ENCODE peak calls at places on chromosomes 6 and 20, in ten cellular contexts. Q, B, X, T, H, O, F, L, N and U are unnamed samples.

GRCh38 chr6:45835725-45836437 is 179.8 kb downstream of the CLIC5 start:
- DNase-seq in N (no peak), X (no peak), O (no peak), F (no peak), L (no peak), Q (no peak), H (no peak), B (no peak), T (no peak), U (no peak)

GRCh38 chr6:149032318-149032598 is 285.3 kb upstream of the TAB2 start:
- DNase-seq in F (no peak), O (no peak), Q (no peak), X (no peak), N (no peak), H (no peak), T (no peak), L (no peak), B (no peak), U (no peak)

GRCh38 chr20:4633780-4634179 is 87.9 kb upstream of the PRND start:
- DNase-seq in X (peak), H (no peak), N (no peak), Q (no peak), T (no peak), B (no peak), F (no peak), O (peak), L (no peak), U (no peak)

GRCh38 chr20:51680067-51680749 is 88.0 kb downstream of the ATP9A start:
- DNase-seq in L (no peak), T (no peak), X (no peak), Q (no peak), N (no peak), H (no peak), B (no peak), O (no peak), F (no peak), U (no peak)

GRCh38 chr20:2093200-2093781 is 8.3 kb upstream of the STK35 start:
- DNase-seq in X (no peak), Q (no peak), T (no peak), L (no peak), N (no peak), B (no peak), F (no peak), O (peak), H (no peak), U (no peak)

GRCh38 chr6:12483712-12484111 is 193.6 kb downstream of the EDN1 start:
- DNase-seq in H (no peak), L (no peak), T (no peak), X (peak), F (no peak), N (no peak), Q (no peak), O (peak), B (peak), U (no peak)

GRCh38 chr6:79646006-79646405 is 14.9 kb downstream of the SH3BGRL2 start:
- DNase-seq in T (no peak), X (no peak), B (no peak), Q (no peak), O (no peak), N (no peak), L (no peak), H (no peak), F (peak), U (no peak)

GRCh38 chr20:24742436-24742835 is 206.6 kb upstream of the CST7 start:
- DNase-seq in B (no peak), H (no peak), X (no peak), Q (no peak), L (no peak), N (no peak), T (no peak), O (no peak), F (peak), U (no peak)

GRCh38 chr20:50774515-50774914 is 20.3 kb upstream of the BCAS4 start:
- DNase-seq in L (no peak), O (no peak), T (no peak), H (no peak), X (no peak), Q (no peak), N (no peak), F (no peak), B (no peak), U (no peak)

GRCh38 chr20:31542201-31542842 is 28.1 kb downstream of the HM13 start:
- DNase-seq in T (no peak), N (no peak), O (no peak), B (no peak), L (no peak), Q (no peak), H (no peak), X (no peak), F (no peak), U (no peak)

GRCh38 chr20:37042986-37043972 is 52.5 kb downstream of the RBL1 start:
- DNase-seq in X (no peak), F (no peak), H (no peak), B (no peak), Q (no peak), T (no peak), N (no peak), O (peak), L (no peak), U (no peak)

GRCh38 chr6:75283907-75284284 is 696 bp downstream of the TMEM30A start:
- DNase-seq in Q (no peak), T (no peak), L (no peak), H (no peak), B (no peak), N (no peak), O (peak), F (no peak), X (no peak), U (no peak)

GRCh38 chr6:30703821-30704220 is 13.0 kb upstream of the NRM start:
- DNase-seq in X (no peak), T (no peak), F (no peak), H (no peak), O (no peak), Q (no peak), N (no peak), B (no peak), L (no peak), U (no peak)

GRCh38 chr20:51562027-51562333 is 19.5 kb upstream of the NFATC2 start:
- DNase-seq in H (no peak), B (no peak), N (no peak), Q (no peak), F (no peak), T (no peak), X (peak), L (no peak), O (no peak), U (peak)

GRCh38 chr6:158016571-158017383 is 35.1 kb downstream of the SYNJ2 start:
- DNase-seq in Q (peak), F (no peak), B (no peak), X (no peak), N (no peak), T (no peak), L (no peak), O (no peak), H (no peak), U (no peak)

GRCh38 chr6:34730006-34730405 is 27.3 kb upstream of the SNRPC start:
- DNase-seq in L (no peak), H (no peak), F (peak), B (no peak), N (no peak), Q (no peak), T (no peak), X (peak), O (no peak), U (no peak)

GRCh38 chr6:126873351-126873750 is 245.1 kb upstream of the RSPO3 start:
- DNase-seq in F (no peak), X (peak), H (no peak), T (no peak), N (no peak), L (no peak), Q (no peak), B (no peak), O (no peak), U (no peak)

GRCh38 chr20:36773123-36773547 is 428 bp downstream of the DSN1 start:
- DNase-seq in N (no peak), Q (no peak), X (peak), B (no peak), T (no peak), L (no peak), O (peak), F (no peak), H (no peak), U (no peak)

GRCh38 chr6:160972111-160972510 is 19.5 kb upstream of the MAP3K4 start:
- DNase-seq in T (no peak), L (no peak), X (peak), H (no peak), F (no peak), Q (no peak), N (no peak), B (peak), O (no peak), U (no peak)

GRCh38 chr6:34237722-34238506 is 1.2 kb downstream of the HMGA1 start:
- DNase-seq in F (peak), N (peak), H (no peak), B (peak), Q (peak), O (peak), X (peak), T (no peak), L (peak), U (no peak)

GRCh38 chr6:162261598-162261997 is 466.0 kb downstream of the PRKN start:
- DNase-seq in F (no peak), O (no peak), H (no peak), N (no peak), T (no peak), Q (no peak), L (no peak), X (no peak), B (no peak), U (no peak)

GRCh38 chr6:84575264-84575663 is 189.1 kb downstream of the TBX18 start:
- DNase-seq in L (no peak), B (peak), O (no peak), H (no peak), F (no peak), X (peak), T (no peak), Q (no peak), N (no peak), U (no peak)

GRCh38 chr6:43368517-43369160 is 808 bp downstream of the ZNF318 start:
- DNase-seq in L (peak), H (no peak), O (peak), Q (peak), N (peak), B (peak), F (peak), X (peak), T (no peak), U (peak)

GRCh38 chr6:26388014-26388413 is 5.1 kb downstream of the BTN2A2 start:
- DNase-seq in O (no peak), L (no peak), B (peak), N (no peak), X (no peak), T (no peak), F (no peak), H (no peak), Q (no peak), U (no peak)

GRCh38 chr6:45661667-45662066 is 283.9 kb upstream of the SUPT3H start:
- DNase-seq in L (no peak), O (no peak), T (no peak), Q (no peak), H (no peak), B (no peak), X (peak), F (no peak), N (no peak), U (no peak)

GRCh38 chr6:126657556-126658129 is 317.7 kb downstream of the CENPW start:
- DNase-seq in T (no peak), H (no peak), Q (no peak), F (no peak), X (peak), L (no peak), O (peak), N (no peak), B (no peak), U (no peak)

GRCh38 chr6:142913036-142913510 is 31.9 kb downstream of the HIVEP2 start:
- DNase-seq in F (no peak), B (no peak), T (no peak), Q (no peak), O (no peak), N (no peak), L (no peak), H (no peak), X (no peak), U (no peak)